ENCODE peak calls at places on chromosomes 4 and X, in eight cellular contexts. One of them, this sample, is unnamed.

GRCh38 chr4:157204634-157205244 is 15.8 kb upstream of the GRIA2 start:
- DNase-seq in NCI-H460: no peak
- DNase-seq in PC-9: no peak
- DNase-seq in NCI-H1105: no peak
- DNase-seq in fibroblast of mammary gland: peak
- DNase-seq in transverse colon: peak
- DNase-seq in heart left ventricle: no peak
- DNase-seq in effector memory CD8-positive, alpha-beta T cell: no peak
- DNase-seq in this sample: no peak

GRCh38 chr4:183354213-183354612 is 32.0 kb upstream of the CLDN24 start:
- DNase-seq in heart left ventricle: no peak
- DNase-seq in PC-9: no peak
- DNase-seq in fibroblast of mammary gland: no peak
- DNase-seq in effector memory CD8-positive, alpha-beta T cell: no peak
- DNase-seq in NCI-H460: no peak
- DNase-seq in NCI-H1105: no peak
- DNase-seq in transverse colon: no peak
- DNase-seq in this sample: no peak

GRCh38 chr4:37453004-37453360 is 208.4 kb downstream of the NWD2 start:
- DNase-seq in transverse colon: peak
- DNase-seq in PC-9: peak
- DNase-seq in NCI-H1105: peak
- DNase-seq in fibroblast of mammary gland: peak
- DNase-seq in heart left ventricle: peak
- DNase-seq in effector memory CD8-positive, alpha-beta T cell: no peak
- DNase-seq in NCI-H460: peak
- DNase-seq in this sample: no peak

GRCh38 chr4:37631551-37631950 is 54.6 kb downstream of the RELL1 start:
- DNase-seq in heart left ventricle: no peak
- DNase-seq in fibroblast of mammary gland: peak
- DNase-seq in NCI-H1105: no peak
- DNase-seq in effector memory CD8-positive, alpha-beta T cell: no peak
- DNase-seq in transverse colon: peak
- DNase-seq in NCI-H460: no peak
- DNase-seq in PC-9: no peak
- DNase-seq in this sample: no peak

GRCh38 chrX:123626962-123627361 is 105.9 kb downstream of the THOC2 start:
- DNase-seq in NCI-H1105: no peak
- DNase-seq in PC-9: no peak
- DNase-seq in effector memory CD8-positive, alpha-beta T cell: no peak
- DNase-seq in heart left ventricle: no peak
- DNase-seq in transverse colon: no peak
- DNase-seq in fibroblast of mammary gland: peak
- DNase-seq in NCI-H460: no peak
- DNase-seq in this sample: peak

GRCh38 chr4:16264798-16265197 is 38.5 kb upstream of the TAPT1 start:
- DNase-seq in NCI-H1105: no peak
- DNase-seq in fibroblast of mammary gland: peak
- DNase-seq in PC-9: no peak
- DNase-seq in heart left ventricle: no peak
- DNase-seq in effector memory CD8-positive, alpha-beta T cell: no peak
- DNase-seq in transverse colon: no peak
- DNase-seq in NCI-H460: peak
- DNase-seq in this sample: no peak

GRCh38 chr4:182265881-182266280 is 22.7 kb downstream of the TENM3 start:
- DNase-seq in NCI-H460: no peak
- DNase-seq in NCI-H1105: no peak
- DNase-seq in transverse colon: no peak
- DNase-seq in PC-9: no peak
- DNase-seq in effector memory CD8-positive, alpha-beta T cell: no peak
- DNase-seq in heart left ventricle: no peak
- DNase-seq in fibroblast of mammary gland: no peak
- DNase-seq in this sample: no peak

GRCh38 chr4:72909461-72909860 is 160.1 kb downstream of the COX18 start:
- DNase-seq in fibroblast of mammary gland: no peak
- DNase-seq in effector memory CD8-positive, alpha-beta T cell: no peak
- DNase-seq in heart left ventricle: no peak
- DNase-seq in transverse colon: no peak
- DNase-seq in NCI-H460: no peak
- DNase-seq in NCI-H1105: no peak
- DNase-seq in PC-9: no peak
- DNase-seq in this sample: no peak

GRCh38 chr4:123462007-123462406 is 65.4 kb downstream of the SPRY1 start:
- DNase-seq in NCI-H1105: no peak
- DNase-seq in heart left ventricle: no peak
- DNase-seq in PC-9: no peak
- DNase-seq in effector memory CD8-positive, alpha-beta T cell: no peak
- DNase-seq in NCI-H460: no peak
- DNase-seq in fibroblast of mammary gland: no peak
- DNase-seq in transverse colon: no peak
- DNase-seq in this sample: no peak

GRCh38 chr4:184167576-184167975 is 50.1 kb downstream of the ENPP6 start:
- DNase-seq in NCI-H1105: no peak
- DNase-seq in fibroblast of mammary gland: no peak
- DNase-seq in NCI-H460: no peak
- DNase-seq in effector memory CD8-positive, alpha-beta T cell: no peak
- DNase-seq in heart left ventricle: no peak
- DNase-seq in transverse colon: peak
- DNase-seq in PC-9: no peak
- DNase-seq in this sample: no peak

GRCh38 chr4:8435656-8436121 is 4.8 kb downstream of the ACOX3 start:
- DNase-seq in heart left ventricle: no peak
- DNase-seq in PC-9: no peak
- DNase-seq in fibroblast of mammary gland: no peak
- DNase-seq in NCI-H460: no peak
- DNase-seq in effector memory CD8-positive, alpha-beta T cell: peak
- DNase-seq in transverse colon: peak
- DNase-seq in NCI-H1105: no peak
- DNase-seq in this sample: no peak

GRCh38 chrX:137566746-137567473 is 983 bp downstream of the ZIC3 start:
- DNase-seq in PC-9: no peak
- DNase-seq in NCI-H460: no peak
- DNase-seq in NCI-H1105: peak
- DNase-seq in fibroblast of mammary gland: no peak
- DNase-seq in heart left ventricle: no peak
- DNase-seq in transverse colon: no peak
- DNase-seq in effector memory CD8-positive, alpha-beta T cell: no peak
- DNase-seq in this sample: no peak

GRCh38 chr4:138892483-138893386 is 122.8 kb upstream of the NOCT start:
- DNase-seq in PC-9: no peak
- DNase-seq in transverse colon: no peak
- DNase-seq in NCI-H460: no peak
- DNase-seq in fibroblast of mammary gland: peak
- DNase-seq in effector memory CD8-positive, alpha-beta T cell: no peak
- DNase-seq in heart left ventricle: no peak
- DNase-seq in NCI-H1105: no peak
- DNase-seq in this sample: no peak

GRCh38 chr4:121876976-121877773 is 6.9 kb upstream of the BBS7 start:
- DNase-seq in PC-9: no peak
- DNase-seq in NCI-H1105: no peak
- DNase-seq in effector memory CD8-positive, alpha-beta T cell: no peak
- DNase-seq in fibroblast of mammary gland: peak
- DNase-seq in NCI-H460: no peak
- DNase-seq in heart left ventricle: no peak
- DNase-seq in transverse colon: no peak
- DNase-seq in this sample: no peak

GRCh38 chrX:23478056-23478455 is 143.4 kb downstream of the PTCHD1 start:
- DNase-seq in heart left ventricle: no peak
- DNase-seq in NCI-H1105: no peak
- DNase-seq in transverse colon: no peak
- DNase-seq in effector memory CD8-positive, alpha-beta T cell: no peak
- DNase-seq in fibroblast of mammary gland: peak
- DNase-seq in PC-9: no peak
- DNase-seq in NCI-H460: peak
- DNase-seq in this sample: no peak

GRCh38 chr4:40675166-40675565 is 45.5 kb upstream of the RBM47 start:
- DNase-seq in PC-9: no peak
- DNase-seq in transverse colon: no peak
- DNase-seq in fibroblast of mammary gland: no peak
- DNase-seq in heart left ventricle: no peak
- DNase-seq in NCI-H1105: peak
- DNase-seq in NCI-H460: no peak
- DNase-seq in effector memory CD8-positive, alpha-beta T cell: no peak
- DNase-seq in this sample: no peak

GRCh38 chr4:133151301-133151680 is 2.2 kb downstream of the PCDH10 start:
- DNase-seq in effector memory CD8-positive, alpha-beta T cell: no peak
- DNase-seq in heart left ventricle: no peak
- DNase-seq in fibroblast of mammary gland: no peak
- DNase-seq in NCI-H460: no peak
- DNase-seq in transverse colon: no peak
- DNase-seq in PC-9: no peak
- DNase-seq in NCI-H1105: no peak
- DNase-seq in this sample: no peak

This sample was measured in GM04503.